ENCODE peak calls at places on chromosome X, in seven cellular contexts. V is lower leg skin, N is AG04450, C is PC-3, Y is A549, I is BE2C, H is AG10803. K is an unnamed sample.

GRCh38 chrX:44343412-44343942 is at the start of gene EFHC2:
- DNase-seq in V (no peak), C (peak; percentile 24), N (no peak), Y (peak; percentile 19), I (peak; percentile 35), H (peak; percentile 12), K (peak; percentile 15)

GRCh38 chrX:41338422-41338821 is 4.5 kb downstream of the DDX3X start:
- DNase-seq in N (no peak), Y (no peak), I (no peak), V (no peak), C (peak; percentile 17), H (no peak), K (no peak)

GRCh38 chrX:96389314-96390048 is 295.2 kb upstream of the DIAPH2 start:
- DNase-seq in Y (no peak), I (no peak), V (no peak), H (no peak), C (no peak), N (no peak), K (no peak)

GRCh38 chrX:40845331-40845911 is 110.1 kb upstream of the MED14 start:
- DNase-seq in H (peak; percentile 95), V (no peak), Y (no peak), I (no peak), N (peak; percentile 85), C (peak; percentile 14), K (no peak)

GRCh38 chrX:1433646-1434357 is 18.9 kb downstream of the ASMTL start:
- DNase-seq in V (no peak), I (no peak), C (no peak), N (no peak), Y (no peak), H (no peak), K (no peak)

GRCh38 chrX:45760187-45760742 is 559.6 kb upstream of the DIPK2B start:
- DNase-seq in Y (no peak), V (no peak), C (no peak), N (no peak), H (no peak), I (no peak), K (no peak)

GRCh38 chrX:15908891-15909290 is 54.3 kb upstream of the AP1S2 start:
- DNase-seq in C (no peak), N (no peak), H (no peak), V (no peak), I (no peak), Y (no peak), K (no peak)

GRCh38 chrX:126167560-126167959 is 1.5 kb upstream of the DCAF12L2 start:
- DNase-seq in H (no peak), I (no peak), Y (no peak), N (no peak), V (no peak), C (no peak), K (no peak)

GRCh38 chrX:149825424-149825823 is 43.7 kb downstream of the MAGEA9 start:
- DNase-seq in I (peak; percentile 54), Y (no peak), H (no peak), V (no peak), C (peak; percentile 30), N (no peak), K (peak; percentile 59)

GRCh38 chrX:154140742-154141141 is 3.3 kb upstream of the OPN1LW start:
- DNase-seq in V (no peak), C (no peak), I (no peak), H (no peak), N (no peak), Y (no peak), K (no peak)

GRCh38 chrX:132068405-132068804 is 45.3 kb downstream of the STK26 start:
- DNase-seq in Y (no peak), V (no peak), N (no peak), H (no peak), I (no peak), C (peak; percentile 57), K (no peak)

GRCh38 chrX:132071260-132071659 is 48.2 kb downstream of the STK26 start:
- DNase-seq in I (no peak), H (peak; percentile 12), C (peak; percentile 37), N (no peak), Y (peak; percentile 11), V (no peak), K (no peak)
- TF ChIP-seq CTCF in I (no peak), H (peak; percentile 33), C (peak; percentile 58), N (no peak), Y (peak; percentile 36), V (no peak), K (no peak)

GRCh38 chrX:18210470-18210869 is 10.2 kb downstream of the BEND2 start:
- DNase-seq in H (peak; percentile 1), V (no peak), C (peak; percentile 40), N (no peak), I (no peak), Y (no peak), K (no peak)
- TF ChIP-seq CTCF in H (no peak), V (no peak), C (peak; percentile 56), N (no peak), I (peak; percentile 6), Y (peak; percentile 47), K (peak; percentile 26)

DNA sequence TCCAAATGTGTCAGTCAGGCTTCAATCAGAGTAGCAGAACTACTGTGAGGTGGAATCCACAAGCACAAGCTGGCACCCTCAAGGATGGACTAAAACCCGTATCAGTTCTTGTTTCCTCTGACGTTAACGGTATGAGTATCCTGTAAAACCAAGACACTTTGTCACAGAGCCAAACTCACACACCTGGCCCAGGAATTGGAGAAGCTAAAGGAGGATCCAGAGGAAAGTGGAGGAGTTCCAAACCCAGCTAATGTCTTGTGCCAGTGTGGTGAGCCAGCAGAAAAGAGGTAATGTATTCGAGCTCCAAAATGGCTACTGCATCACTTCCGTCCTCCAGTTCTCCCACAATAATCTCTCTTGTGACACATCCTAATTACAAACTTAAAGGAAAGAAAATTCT is 44.7 kb downstream of the ATP1B4 start:
- DNase-seq in N (no peak), C (peak; percentile 23), I (no peak), Y (no peak), V (no peak), H (no peak), K (no peak)
- TF ChIP-seq CTCF in N (no peak), C (no peak), I (no peak), Y (no peak), V (no peak), H (no peak), K (no peak)

DNA sequence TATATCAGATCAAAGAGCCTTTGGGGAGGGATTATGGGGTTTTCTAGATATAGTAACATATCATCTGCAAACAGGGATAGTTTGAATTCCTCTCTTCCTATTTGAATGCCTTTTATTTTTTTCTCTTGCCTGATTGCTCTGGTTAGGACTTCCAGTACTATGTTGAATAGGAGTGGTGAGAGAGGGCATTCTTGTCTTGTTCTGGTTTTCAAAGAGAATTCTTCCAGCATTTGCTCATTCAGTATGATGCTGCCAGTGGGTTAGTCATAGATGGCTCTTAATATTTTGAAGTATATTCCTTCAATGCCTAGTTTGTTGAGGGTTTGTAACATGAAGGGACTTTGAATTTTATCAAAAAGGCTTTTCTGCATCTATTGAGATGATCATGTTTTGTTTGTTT is 25.6 kb upstream of the ABCB7 start:
- DNase-seq in N (no peak), H (peak; percentile 54), I (no peak), V (no peak), C (no peak), Y (no peak), K (no peak)
- TF ChIP-seq CTCF in N (no peak), H (no peak), I (no peak), V (no peak), C (no peak), Y (no peak), K (no peak)